ENCODE peak calls at places on chromosomes 5 and 9, in ten cellular contexts. One of them, this sample, is unnamed.

GRCh38 chr9:137445275-137445807 is 4.2 kb upstream of the ENTPD8 start:
- DNase-seq in RKO: peak
- DNase-seq in GM12878: peak
- DNase-seq in stimulated activated CD8-positive, alpha-beta memory T cell treated with anti-CD3 and anti-CD28 coated beads, Interleukin-4, amount 100 ng/mL, for 4 hours: peak
- DNase-seq in left kidney: peak
- DNase-seq in COR-L47: peak
- DNase-seq in activated CD4-positive, alpha-beta T cell treated with anti-CD3 and anti-CD28 coated beads, Interleukin-2, amount 50 U/mL, for 4 hours: peak
- DNase-seq in GF-D8: no peak
- DNase-seq in activated naive CD4-positive, alpha-beta T cell treated with Interleukin-2 at 50 U/mL for 16 hours: peak
- DNase-seq in WERI-Rb-1: peak
- DNase-seq in this sample: peak

GRCh38 chr5:110377411-110378392 is 348.8 kb downstream of the TMEM232 start:
- DNase-seq in left kidney: no peak
- DNase-seq in WERI-Rb-1: no peak
- DNase-seq in GF-D8: no peak
- DNase-seq in RKO: peak
- DNase-seq in COR-L47: no peak
- DNase-seq in stimulated activated CD8-positive, alpha-beta memory T cell treated with anti-CD3 and anti-CD28 coated beads, Interleukin-4, amount 100 ng/mL, for 4 hours: no peak
- DNase-seq in activated CD4-positive, alpha-beta T cell treated with anti-CD3 and anti-CD28 coated beads, Interleukin-2, amount 50 U/mL, for 4 hours: no peak
- DNase-seq in GM12878: no peak
- DNase-seq in activated naive CD4-positive, alpha-beta T cell treated with Interleukin-2 at 50 U/mL for 16 hours: no peak
- DNase-seq in this sample: no peak

GRCh38 chr9:14243514-14244042 is 70.4 kb downstream of the NFIB start:
- DNase-seq in left kidney: no peak
- DNase-seq in activated naive CD4-positive, alpha-beta T cell treated with Interleukin-2 at 50 U/mL for 16 hours: no peak
- DNase-seq in activated CD4-positive, alpha-beta T cell treated with anti-CD3 and anti-CD28 coated beads, Interleukin-2, amount 50 U/mL, for 4 hours: no peak
- DNase-seq in WERI-Rb-1: no peak
- DNase-seq in GF-D8: no peak
- DNase-seq in COR-L47: no peak
- DNase-seq in RKO: no peak
- DNase-seq in stimulated activated CD8-positive, alpha-beta memory T cell treated with anti-CD3 and anti-CD28 coated beads, Interleukin-4, amount 100 ng/mL, for 4 hours: no peak
- DNase-seq in GM12878: no peak
- DNase-seq in this sample: no peak

GRCh38 chr5:148855249-148856008 is 29.0 kb downstream of the ADRB2 start:
- DNase-seq in COR-L47: no peak
- DNase-seq in activated CD4-positive, alpha-beta T cell treated with anti-CD3 and anti-CD28 coated beads, Interleukin-2, amount 50 U/mL, for 4 hours: no peak
- DNase-seq in left kidney: no peak
- DNase-seq in GF-D8: no peak
- DNase-seq in RKO: no peak
- DNase-seq in GM12878: no peak
- DNase-seq in stimulated activated CD8-positive, alpha-beta memory T cell treated with anti-CD3 and anti-CD28 coated beads, Interleukin-4, amount 100 ng/mL, for 4 hours: no peak
- DNase-seq in activated naive CD4-positive, alpha-beta T cell treated with Interleukin-2 at 50 U/mL for 16 hours: no peak
- DNase-seq in WERI-Rb-1: no peak
- DNase-seq in this sample: no peak

GRCh38 chr5:83721878-83722779 is 1.5 kb upstream of the HAPLN1 start:
- DNase-seq in activated CD4-positive, alpha-beta T cell treated with anti-CD3 and anti-CD28 coated beads, Interleukin-2, amount 50 U/mL, for 4 hours: no peak
- DNase-seq in left kidney: peak
- DNase-seq in COR-L47: peak
- DNase-seq in GM12878: no peak
- DNase-seq in WERI-Rb-1: peak
- DNase-seq in RKO: no peak
- DNase-seq in stimulated activated CD8-positive, alpha-beta memory T cell treated with anti-CD3 and anti-CD28 coated beads, Interleukin-4, amount 100 ng/mL, for 4 hours: no peak
- DNase-seq in GF-D8: no peak
- DNase-seq in activated naive CD4-positive, alpha-beta T cell treated with Interleukin-2 at 50 U/mL for 16 hours: no peak
- DNase-seq in this sample: peak

GRCh38 chr5:139664727-139665351 is 16.7 kb downstream of the CXXC5 start:
- DNase-seq in activated CD4-positive, alpha-beta T cell treated with anti-CD3 and anti-CD28 coated beads, Interleukin-2, amount 50 U/mL, for 4 hours: no peak
- DNase-seq in activated naive CD4-positive, alpha-beta T cell treated with Interleukin-2 at 50 U/mL for 16 hours: no peak
- DNase-seq in RKO: no peak
- DNase-seq in stimulated activated CD8-positive, alpha-beta memory T cell treated with anti-CD3 and anti-CD28 coated beads, Interleukin-4, amount 100 ng/mL, for 4 hours: no peak
- DNase-seq in left kidney: no peak
- DNase-seq in COR-L47: no peak
- DNase-seq in WERI-Rb-1: no peak
- DNase-seq in GM12878: no peak
- DNase-seq in GF-D8: no peak
- DNase-seq in this sample: no peak

GRCh38 chr9:136392538-136393449 is 7.2 kb downstream of the SNAPC4 start:
- DNase-seq in left kidney: no peak
- DNase-seq in stimulated activated CD8-positive, alpha-beta memory T cell treated with anti-CD3 and anti-CD28 coated beads, Interleukin-4, amount 100 ng/mL, for 4 hours: no peak
- DNase-seq in activated naive CD4-positive, alpha-beta T cell treated with Interleukin-2 at 50 U/mL for 16 hours: no peak
- DNase-seq in COR-L47: no peak
- DNase-seq in activated CD4-positive, alpha-beta T cell treated with anti-CD3 and anti-CD28 coated beads, Interleukin-2, amount 50 U/mL, for 4 hours: no peak
- DNase-seq in GF-D8: no peak
- DNase-seq in WERI-Rb-1: no peak
- DNase-seq in GM12878: no peak
- DNase-seq in RKO: no peak
- DNase-seq in this sample: no peak

GRCh38 chr9:136437430-136437829 is 2.2 kb downstream of the INPP5E start:
- DNase-seq in left kidney: peak
- DNase-seq in stimulated activated CD8-positive, alpha-beta memory T cell treated with anti-CD3 and anti-CD28 coated beads, Interleukin-4, amount 100 ng/mL, for 4 hours: no peak
- DNase-seq in activated naive CD4-positive, alpha-beta T cell treated with Interleukin-2 at 50 U/mL for 16 hours: no peak
- DNase-seq in GF-D8: no peak
- DNase-seq in COR-L47: no peak
- DNase-seq in RKO: no peak
- DNase-seq in WERI-Rb-1: no peak
- DNase-seq in GM12878: no peak
- DNase-seq in activated CD4-positive, alpha-beta T cell treated with anti-CD3 and anti-CD28 coated beads, Interleukin-2, amount 50 U/mL, for 4 hours: no peak
- DNase-seq in this sample: no peak

This sample was measured in NCI-H460.